ENCODE peak calls at places on chromosomes 1 and 21, in seven cellular contexts. P is small intestine, X is PC-9, M is NCI-H524, B is NCI-H1105, T is NCI-H82, V is EL. L is an unnamed sample.

GRCh38 chr21:38831526-38832467 is 26.1 kb downstream of the ETS2 start:
- DNase-seq in P (peak), X (peak), M (peak), B (no peak), T (no peak), V (peak), L (peak)

GRCh38 chr1:193589597-193590040 is 403.2 kb upstream of the B3GALT2 start:
- DNase-seq in P (no peak), X (no peak), M (no peak), B (peak), T (peak), V (peak), L (peak)

GRCh38 chr1:10529096-10529495 is 54.3 kb downstream of the PEX14 start:
- DNase-seq in P (no peak), X (no peak), M (no peak), B (no peak), T (no peak), V (no peak), L (no peak)

GRCh38 chr1:169361281-169361680 is 6.3 kb downstream of the NME7 start:
- DNase-seq in P (no peak), X (no peak), M (no peak), B (no peak), T (no peak), V (peak), L (peak)

GRCh38 chr1:151515265-151515664 is 4.1 kb downstream of the CGN start:
- DNase-seq in P (no peak), X (no peak), M (no peak), B (no peak), T (no peak), V (no peak), L (no peak)

GRCh38 chr1:179058343-179059184 is 23.3 kb upstream of the TOR3A start:
- DNase-seq in P (no peak), X (peak), M (no peak), B (no peak), T (no peak), V (peak), L (no peak)

GRCh38 chr1:67921725-67922489 is 88.6 kb upstream of the GNG12 start:
- DNase-seq in P (no peak), X (no peak), M (no peak), B (no peak), T (no peak), V (no peak), L (no peak)

GRCh38 chr1:115063238-115063901 is 25.9 kb downstream of the TSPAN2 start:
- DNase-seq in P (no peak), X (peak), M (no peak), B (no peak), T (no peak), V (peak), L (no peak)

GRCh38 chr1:37995773-37996379 is 6.1 kb upstream of the SF3A3 start:
- DNase-seq in P (peak), X (no peak), M (peak), B (peak), T (no peak), V (peak), L (no peak)

GRCh38 chr1:108644984-108645383 is 15.9 kb downstream of the HENMT1 start:
- DNase-seq in P (peak), X (no peak), M (no peak), B (no peak), T (peak), V (no peak), L (no peak)

GRCh38 chr1:183239220-183239742 is 53.2 kb downstream of the LAMC2 start:
- DNase-seq in P (no peak), X (no peak), M (no peak), B (no peak), T (no peak), V (no peak), L (no peak)

GRCh38 chr21:14751011-14751410 is 204.9 kb upstream of the SAMSN1 start:
- DNase-seq in P (no peak), X (no peak), M (no peak), B (no peak), T (no peak), V (no peak), L (no peak)

GRCh38 chr1:228256626-228257375 is 49.0 kb downstream of the OBSCN start:
- DNase-seq in P (no peak), X (no peak), M (no peak), B (no peak), T (no peak), V (no peak), L (no peak)

GRCh38 chr21:45576838-45577737 is 34.8 kb upstream of the SLC19A1 start:
- DNase-seq in P (no peak), X (no peak), M (no peak), B (no peak), T (no peak), V (no peak), L (no peak)

GRCh38 chr1:186102559-186103148 is 272.4 kb downstream of the TPR start:
- DNase-seq in P (no peak), X (peak), M (no peak), B (no peak), T (no peak), V (peak), L (peak)

GRCh38 chr1:62184291-62184690 is 10.4 kb upstream of the L1TD1 start:
- DNase-seq in P (no peak), X (no peak), M (no peak), B (no peak), T (peak), V (no peak), L (no peak)

GRCh38 chr1:13548281-13548680 is 34.5 kb upstream of the LRRC38 start:
- DNase-seq in P (no peak), X (no peak), M (no peak), B (no peak), T (no peak), V (no peak), L (no peak)

GRCh38 chr1:184242507-184242943 is 144.3 kb upstream of the C1orf21 start:
- DNase-seq in P (peak), X (no peak), M (no peak), B (no peak), T (peak), V (peak), L (peak)

GRCh38 chr1:248872752-248873408 is 14.0 kb upstream of the ZNF692 start:
- DNase-seq in P (peak), X (peak), M (peak), B (peak), T (peak), V (peak), L (peak)

GRCh38 chr1:25543425-25544242 is at the start of gene LDLRAP1:
- DNase-seq in P (peak), X (no peak), M (no peak), B (peak), T (peak), V (peak), L (peak)

GRCh38 chr1:209756608-209757445 is 974 bp downstream of the TRAF3IP3 start:
- DNase-seq in P (peak), X (no peak), M (no peak), B (no peak), T (no peak), V (no peak), L (no peak)

GRCh38 chr1:101376121-101377095 is 139.6 kb downstream of the S1PR1 start:
- DNase-seq in P (no peak), X (no peak), M (no peak), B (no peak), T (no peak), V (no peak), L (no peak)

GRCh38 chr1:80847904-80848303 is 952.8 kb upstream of the ADGRL2 start:
- DNase-seq in P (no peak), X (no peak), M (no peak), B (no peak), T (no peak), V (no peak), L (no peak)

GRCh38 chr1:87673748-87674147 is 345.1 kb downstream of the LMO4 start:
- DNase-seq in P (no peak), X (no peak), M (no peak), B (no peak), T (peak), V (no peak), L (no peak)

GRCh38 chr1:24635195-24635843 is 7.8 kb upstream of the SRRM1 start:
- DNase-seq in P (peak), X (peak), M (peak), B (peak), T (peak), V (peak), L (no peak)

GRCh38 chr1:208252126-208252853 is 8.1 kb upstream of the PLXNA2 start:
- DNase-seq in P (peak), X (no peak), M (no peak), B (no peak), T (peak), V (peak), L (no peak)